ENCODE peak calls at places on chromosomes 16 and 17, in five cellular contexts. R, J, W, Y and U are unnamed samples. For H3K4me1, the result is how much of the 10 kb centered on the place peaks cover.

GRCh38 chr16:3594316-3595109 is 16.9 kb downstream of the SLX4 start:
- DNase-seq in R (no peak), J (no peak), W (no peak), Y (no peak), U (no peak)

GRCh38 chr16:66427871-66428681 is 981 bp downstream of the BEAN1 start:
- DNase-seq in R (peak), J (no peak), W (no peak), Y (peak), U (no peak)

GRCh38 chr17:31472137-31472536 is 80.7 kb downstream of the RAB11FIP4 start:
- DNase-seq in R (no peak), J (no peak), W (no peak), Y (no peak), U (no peak)

GRCh38 chr17:28901866-28902818 is 737 bp downstream of the DHRS13 start:
- DNase-seq in R (no peak), J (no peak), W (peak), Y (peak), U (no peak)

GRCh38 chr16:84616515-84616914 is 1.4 kb downstream of the COTL1 start:
- DNase-seq in R (no peak), J (no peak), W (peak), Y (peak), U (no peak)

GRCh38 chr16:2427526-2427925 is 1.7 kb upstream of the CCNF start:
- DNase-seq in R (no peak), J (no peak), W (no peak), Y (no peak), U (no peak)

GRCh38 chr17:63419949-63420867 is 25.9 kb downstream of the CYB561 start:
- DNase-seq in R (no peak), J (no peak), W (no peak), Y (no peak), U (no peak)

GRCh38 chr17:27276653-27277156 is 17.2 kb upstream of the WSB1 start:
- DNase-seq in R (peak), J (no peak), W (peak), Y (no peak), U (no peak)

GRCh38 chr16:1723450-1724147 is 17.6 kb downstream of the MAPK8IP3 start:
- DNase-seq in R (peak), J (peak), W (peak), Y (peak), U (no peak)

DNA sequence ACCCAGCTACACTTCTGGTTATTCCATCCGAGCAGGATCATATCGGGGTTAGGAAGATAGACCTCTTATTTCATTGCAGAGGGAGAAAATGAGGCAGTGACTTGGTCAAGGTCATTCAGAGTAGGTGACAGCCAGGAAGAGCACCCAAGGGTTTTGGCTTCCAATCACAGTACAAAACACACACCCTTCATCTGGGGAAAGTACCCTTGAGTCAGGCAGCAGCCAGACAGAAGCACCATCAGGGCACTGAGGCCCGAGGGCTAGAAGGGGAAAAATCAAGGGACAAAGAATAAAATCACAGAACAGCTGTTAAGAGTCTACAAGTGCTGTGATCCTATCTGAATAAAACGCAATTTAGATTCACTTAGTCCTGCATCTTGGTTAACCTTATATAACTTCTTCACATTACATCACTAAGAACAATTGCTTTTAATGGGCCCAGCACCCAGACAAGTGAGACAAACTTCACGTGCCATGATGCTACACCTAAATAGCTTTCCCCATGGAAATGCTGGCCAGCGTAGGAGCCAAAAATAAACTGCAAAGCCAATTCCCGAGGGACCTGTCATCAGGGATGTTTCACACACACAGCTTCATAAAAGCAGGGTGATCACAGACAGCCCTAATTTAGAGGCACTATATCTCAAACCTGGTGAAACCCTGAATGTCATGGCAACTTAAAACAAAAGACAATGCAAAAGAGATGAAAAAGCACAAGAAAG is 4.9 kb downstream of the UBE2O start:
- DNase-seq in R (no peak), J (peak), W (no peak), Y (peak), U (peak)
- H3K4me1 ChIP-seq in R (under half), J (half or more), W (under half), Y (under half), U (half or more)

DNA sequence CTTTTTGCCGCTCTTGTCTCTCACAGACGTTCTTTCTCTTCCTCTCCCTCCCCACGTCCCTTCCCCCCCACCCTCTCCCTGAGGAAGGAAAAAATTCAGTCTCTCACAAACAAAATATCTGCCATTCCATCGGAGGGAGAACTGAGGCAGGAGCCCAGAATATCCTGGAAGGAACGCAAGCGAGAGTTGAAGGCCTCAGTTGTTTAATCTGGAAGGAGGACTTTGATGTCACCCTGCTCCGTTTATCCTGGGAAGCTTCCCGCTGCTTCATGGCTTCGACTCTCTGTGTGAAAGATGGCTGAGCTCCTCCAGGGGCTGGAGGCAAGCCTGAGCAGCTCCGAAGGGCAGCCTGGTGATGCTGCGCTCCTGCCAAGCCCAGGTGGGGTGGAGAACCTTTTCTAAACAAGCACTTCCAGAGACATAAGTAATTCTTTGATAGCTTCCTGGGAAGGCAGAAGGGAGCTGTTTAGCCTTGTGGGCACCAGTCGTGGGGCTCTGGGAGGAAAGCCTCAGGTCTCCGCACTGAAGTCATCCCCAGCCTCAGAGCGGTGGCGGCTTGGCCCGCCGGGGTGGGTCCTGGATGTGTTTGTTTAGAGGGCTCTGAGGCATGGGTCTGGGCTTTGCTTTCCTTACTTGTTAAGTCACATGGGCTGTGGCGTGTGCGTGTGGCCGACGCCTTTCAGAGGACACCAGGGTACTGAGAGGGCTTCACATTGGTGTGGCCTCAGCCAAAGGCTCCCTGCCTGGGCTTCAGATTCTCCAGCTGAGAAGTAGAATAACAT is 7.9 kb downstream of the NKD1 start:
- DNase-seq in R (no peak), J (no peak), W (no peak), Y (no peak), U (no peak)
- H3K9ac ChIP-seq in R (no peak), J (no peak), W (no peak), Y (no peak), U (no peak)

DNA sequence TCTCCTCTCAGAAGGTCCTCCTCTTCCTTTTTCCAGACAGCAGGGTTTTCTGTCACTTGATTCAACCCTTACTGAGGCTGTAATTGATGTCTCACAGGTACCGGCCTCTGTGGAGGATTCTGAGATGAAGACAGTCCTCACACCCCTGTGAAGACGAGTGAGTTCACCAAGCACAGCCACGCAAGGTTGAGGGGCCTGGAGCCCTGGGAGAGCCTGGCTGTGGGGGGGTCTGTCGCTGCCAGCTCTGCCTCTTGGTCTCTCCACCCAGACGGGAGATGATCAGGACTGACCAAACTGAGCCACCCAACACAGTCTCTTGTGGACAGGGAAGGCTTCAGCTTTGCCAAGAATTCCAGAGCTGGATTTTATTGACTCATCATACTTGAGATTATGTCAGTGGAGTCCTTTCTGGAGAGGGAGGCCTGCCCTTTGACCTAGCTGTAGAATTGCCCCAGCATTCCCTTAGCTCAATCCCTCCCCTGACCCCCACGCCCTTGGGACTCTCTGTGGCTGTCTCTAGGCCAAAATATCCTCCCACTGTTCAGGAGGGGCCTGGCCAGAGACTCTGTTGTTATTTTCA is 51.1 kb upstream of the CRHR1 start:
- DNase-seq in R (no peak), J (no peak), W (no peak), Y (no peak), U (no peak)
- H3K4me1 ChIP-seq in R (under half), J (under half), W (under half), Y (under half), U (under half)

DNA sequence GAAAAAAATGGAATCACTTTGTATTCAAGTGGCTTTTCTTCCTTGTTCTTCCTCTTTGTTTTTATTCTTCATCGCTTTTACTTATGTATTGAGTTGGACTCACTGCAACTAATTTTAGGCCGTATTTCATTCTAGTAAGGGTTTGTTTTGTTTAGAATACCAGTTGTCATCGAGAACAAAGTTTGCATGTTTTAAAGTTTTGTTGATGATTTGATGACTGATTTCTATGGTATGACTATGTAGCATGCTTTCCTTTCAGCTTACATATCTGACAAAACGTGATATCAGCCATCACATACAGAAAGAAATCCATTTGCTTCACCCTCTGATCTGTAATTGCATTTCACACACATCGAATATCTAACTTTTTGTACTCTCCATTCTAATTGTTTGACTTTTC is 4.0 kb downstream of the PRKCA start:
- DNase-seq in R (no peak), J (peak), W (peak), Y (peak), U (peak)
- H3K9ac ChIP-seq in R (no peak), J (no peak), W (no peak), Y (peak), U (peak)

DNA sequence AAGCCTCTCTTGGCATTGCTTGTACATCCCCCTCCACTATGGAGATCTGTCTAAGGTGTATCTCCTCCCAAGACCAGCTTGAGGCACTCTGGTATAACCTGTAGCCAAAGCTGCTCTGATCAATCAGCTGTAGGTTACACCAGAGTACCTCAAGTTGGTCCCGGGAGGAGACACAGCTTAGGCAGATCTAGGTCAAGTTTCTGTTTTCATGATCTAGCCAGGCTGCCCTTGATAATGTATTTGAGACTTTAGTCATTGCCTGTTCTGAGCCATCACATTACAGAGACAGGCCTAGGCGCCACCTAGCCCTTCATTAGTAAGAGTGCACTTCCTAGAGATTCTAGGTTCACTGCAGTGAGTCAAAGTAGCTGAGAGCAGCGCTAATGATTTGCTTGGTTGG is 31.4 kb downstream of the ASGR1 start:
- DNase-seq in R (no peak), J (peak), W (no peak), Y (no peak), U (no peak)
- H3K4me1 ChIP-seq in R (under half), J (under half), W (under half), Y (under half), U (under half)

GRCh38 chr17:35795007-35795870 is at the start of gene MMP28:
- DNase-seq in R (peak), J (peak), W (no peak), Y (peak), U (peak)
- H3K9ac ChIP-seq in R (no peak), J (peak), W (no peak), Y (no peak), U (no peak)

DNA sequence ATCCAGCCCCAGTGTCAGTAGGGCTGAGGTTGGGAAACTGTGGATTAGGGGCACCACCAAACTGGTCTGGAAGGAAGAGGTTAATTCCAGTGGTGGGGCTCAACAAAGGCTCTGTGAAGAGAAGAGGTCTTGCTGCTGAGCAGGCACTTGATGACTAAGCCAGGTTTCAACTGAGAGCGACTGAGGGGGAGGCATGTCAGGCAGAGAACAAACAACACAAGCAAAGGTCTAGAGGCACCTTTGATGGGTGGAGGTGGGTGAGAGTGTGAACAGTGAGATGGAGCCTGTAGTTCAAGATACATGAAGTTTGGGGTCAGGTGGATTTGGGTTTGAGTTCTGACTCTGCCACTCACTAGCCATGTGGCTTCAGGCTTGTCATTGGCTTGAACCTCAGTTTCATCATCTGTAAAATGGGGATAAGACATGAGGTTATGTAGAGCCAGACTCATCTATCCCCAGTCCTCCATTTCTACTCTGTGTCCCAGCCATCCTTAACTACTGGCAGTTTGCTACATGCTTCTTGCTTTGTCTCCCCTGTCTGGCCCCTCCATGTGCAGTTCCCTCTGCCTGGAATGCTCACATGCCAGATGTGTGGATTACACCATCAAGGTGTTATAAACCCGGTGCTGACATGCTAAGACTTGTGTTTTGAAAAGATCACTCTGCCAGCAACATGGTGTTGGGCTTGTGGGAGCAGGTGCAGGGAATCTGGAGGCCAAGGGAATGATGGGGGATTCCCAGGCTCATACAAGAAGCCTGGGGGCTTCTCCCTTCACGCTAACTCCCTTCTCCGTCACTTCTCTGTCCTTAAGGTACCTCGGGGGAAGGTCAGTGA is 3.0 kb upstream of the RMI2 start:
- DNase-seq in R (no peak), J (no peak), W (no peak), Y (no peak), U (no peak)
- H3K4me1 ChIP-seq in R (under half), J (under half), W (under half), Y (under half), U (under half)

GRCh38 chr17:2235792-2236365 is 67.7 kb downstream of the SMG6 start:
- DNase-seq in R (no peak), J (no peak), W (peak), Y (no peak), U (no peak)
- H3K9ac ChIP-seq in R (no peak), J (no peak), W (no peak), Y (peak), U (no peak)

GRCh38 chr16:30665830-30666190 is 7.6 kb downstream of the FBRS start:
- DNase-seq in R (no peak), J (no peak), W (no peak), Y (no peak), U (no peak)

GRCh38 chr16:30665155-30665829 is 7.1 kb downstream of the FBRS start:
- DNase-seq in R (no peak), J (no peak), W (no peak), Y (no peak), U (no peak)

GRCh38 chr16:30663038-30663437 is 4.8 kb downstream of the FBRS start:
- DNase-seq in R (no peak), J (no peak), W (no peak), Y (no peak), U (no peak)

GRCh38 chr16:30663820-30664528 is 5.7 kb downstream of the FBRS start:
- DNase-seq in R (no peak), J (no peak), W (no peak), Y (no peak), U (no peak)

DNA sequence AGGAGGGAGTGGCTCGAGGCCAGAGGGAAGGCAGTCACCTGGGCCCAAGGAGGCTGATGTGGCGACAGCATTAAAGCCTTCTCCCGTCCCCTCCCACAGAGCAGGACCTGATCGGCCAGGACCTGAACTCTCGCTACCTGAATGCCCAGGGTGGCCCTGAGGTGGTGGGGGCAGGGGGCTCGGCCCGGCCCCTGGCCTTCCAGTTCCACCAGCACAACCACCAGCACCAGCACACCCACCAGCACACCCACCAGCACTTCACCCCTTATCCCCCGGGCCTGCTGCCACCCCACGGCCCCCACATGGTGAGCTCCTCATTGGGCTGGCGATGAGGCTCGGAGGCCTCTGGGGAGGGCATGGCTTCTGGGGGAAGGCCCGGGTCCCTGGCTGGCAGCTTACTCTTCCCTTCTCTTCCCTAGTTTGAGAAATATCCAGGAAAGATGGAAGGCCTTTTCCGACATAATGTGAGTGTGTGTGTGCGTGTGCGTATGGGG is 6.4 kb downstream of the FBRS start:
- DNase-seq in R (no peak), J (no peak), W (no peak), Y (no peak), U (no peak)
- H3K4me1 ChIP-seq in R (under half), J (under half), W (under half), Y (under half), U (under half)